ENCODE peak calls at places on chromosomes 12 and 14, in five cellular contexts. N, X, Q, P and M are unnamed samples.

GRCh38 chr12:10896854-10897253 is 12.5 kb downstream of the TAS2R13 start:
- DNase-seq in P (no peak), N (no peak), X (no peak), Q (no peak), M (no peak)

GRCh38 chr12:43336962-43337555 is 214.9 kb downstream of the ADAMTS20 start:
- DNase-seq in Q (no peak), X (peak), P (peak), N (peak), M (no peak)

GRCh38 chr12:15756822-15757221 is 32.4 kb downstream of the EPS8 start:
- DNase-seq in N (no peak), Q (no peak), P (peak), X (no peak), M (no peak)

GRCh38 chr12:130563322-130563721 is 152.8 kb downstream of the RIMBP2 start:
- DNase-seq in Q (no peak), X (no peak), P (no peak), N (no peak), M (no peak)

GRCh38 chr14:65531148-65531547 is 118.6 kb downstream of the FUT8 start:
- DNase-seq in Q (peak), P (no peak), X (no peak), N (no peak), M (no peak)

GRCh38 chr14:53032161-53032803 is 81.4 kb upstream of the FERMT2 start:
- DNase-seq in Q (no peak), P (peak), N (no peak), X (peak), M (no peak)

GRCh38 chr14:100146548-100147091 is 12.8 kb downstream of the DEGS2 start:
- DNase-seq in N (peak), X (no peak), P (no peak), Q (no peak), M (no peak)

GRCh38 chr14:60653388-60653690 is 4.1 kb upstream of the SIX1 start:
- DNase-seq in N (no peak), P (no peak), Q (no peak), X (no peak), M (no peak)

GRCh38 chr12:53101266-53101665 is 2.0 kb upstream of the SOAT2 start:
- DNase-seq in P (no peak), Q (no peak), N (no peak), X (no peak), M (peak)

GRCh38 chr14:67370830-67371229 is 10.7 kb downstream of the EIF2S1 start:
- DNase-seq in X (no peak), P (peak), Q (no peak), N (no peak), M (no peak)